ENCODE peak calls at places on chromosomes 3 and 15, in ten cellular contexts. I, N, A, M, S, P, Y, W, J and Z are unnamed samples.

GRCh38 chr3:27877122-27878011 is 155.2 kb upstream of the EOMES start:
- DNase-seq in A (peak; percentile 58), P (no peak), I (no peak), S (peak; percentile 51), M (no peak), J (no peak), W (no peak), N (no peak), Y (no peak), Z (no peak)

GRCh38 chr3:131619821-131620220 is 117.0 kb upstream of the MRPL3 start:
- DNase-seq in M (no peak), I (no peak), J (no peak), S (no peak), P (no peak), A (no peak), Y (peak; percentile 43), W (no peak), N (no peak), Z (no peak)

GRCh38 chr3:127312818-127313217 is 25.0 kb upstream of the PRR20G start:
- DNase-seq in J (no peak), I (no peak), P (no peak), M (no peak), W (no peak), A (no peak), N (no peak), Y (no peak), S (no peak), Z (no peak)

GRCh38 chr15:42992626-42993025 is 72.0 kb upstream of the TTBK2 start:
- DNase-seq in S (no peak), M (no peak), W (no peak), P (no peak), Y (no peak), I (no peak), N (no peak), J (no peak), A (no peak), Z (no peak)

GRCh38 chr15:62625421-62626033 is 417.0 kb upstream of the TPM1 start:
- DNase-seq in J (no peak), N (no peak), W (no peak), S (no peak), P (no peak), A (no peak), Y (no peak), M (no peak), I (no peak), Z (no peak)

GRCh38 chr15:64979252-64979710 is 10.4 kb downstream of the SPG21 start:
- DNase-seq in W (no peak), P (no peak), A (peak; percentile 32), M (no peak), I (no peak), Y (peak; percentile 62), S (no peak), N (no peak), J (no peak), Z (no peak)

GRCh38 chr15:66800584-66801235 is 98.7 kb downstream of the SMAD6 start:
- DNase-seq in Y (no peak), A (no peak), W (no peak), P (no peak), I (no peak), J (no peak), N (no peak), S (no peak), M (no peak), Z (no peak)

GRCh38 chr3:183253961-183254815 is 1.1 kb downstream of the B3GNT5 start:
- DNase-seq in J (peak; percentile 63), I (peak; percentile 9), P (peak; percentile 45), S (peak; percentile 62), N (no peak), Y (peak; percentile 79), A (peak; percentile 74), M (no peak), W (no peak), Z (no peak)

GRCh38 chr3:16846373-16847078 is 38.2 kb upstream of the PLCL2 start:
- DNase-seq in P (no peak), I (no peak), Y (no peak), A (no peak), N (no peak), J (no peak), W (no peak), S (peak; percentile 36), M (no peak), Z (no peak)

GRCh38 chr15:77012868-77013267 is 17.9 kb downstream of the PSTPIP1 start:
- DNase-seq in N (no peak), W (no peak), M (no peak), S (no peak), I (peak; percentile 60), P (peak; percentile 35), Y (no peak), J (no peak), A (no peak), Z (no peak)

DNA sequence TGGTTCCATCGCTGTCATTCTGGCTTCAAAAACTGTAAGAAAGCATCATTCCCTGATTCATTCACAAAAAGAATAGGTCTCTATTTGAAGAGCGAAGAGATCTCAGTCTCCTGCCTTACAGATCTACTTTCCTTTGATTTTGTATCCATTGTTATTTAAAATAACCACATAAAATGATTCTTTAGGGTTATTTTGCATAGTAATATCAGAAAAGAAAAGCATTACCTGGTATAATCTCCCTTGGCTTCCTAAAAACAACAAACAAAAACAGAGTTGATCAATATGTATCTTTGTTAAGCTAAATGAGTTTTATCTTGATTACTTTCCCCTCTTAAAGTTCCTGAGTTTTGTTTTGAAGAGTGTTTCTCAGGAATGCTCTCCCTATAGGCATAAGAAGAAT is 126.6 kb upstream of the LMOD3 start:
- DNase-seq in P (no peak), I (no peak), M (no peak), J (no peak), A (peak; percentile 24), N (no peak), Y (no peak), S (no peak), W (no peak), Z (no peak)
- H3K27ac ChIP-seq in P (peak overlapping the region; percentile 76), I (no peak overlapping the region), M (no peak overlapping the region), J (peak overlapping the region; percentile 85), A (no peak overlapping the region), N (no peak overlapping the region), Y (no peak overlapping the region), S (peak overlapping the region; percentile 67), W (no peak overlapping the region), Z (no peak overlapping the region)

DNA sequence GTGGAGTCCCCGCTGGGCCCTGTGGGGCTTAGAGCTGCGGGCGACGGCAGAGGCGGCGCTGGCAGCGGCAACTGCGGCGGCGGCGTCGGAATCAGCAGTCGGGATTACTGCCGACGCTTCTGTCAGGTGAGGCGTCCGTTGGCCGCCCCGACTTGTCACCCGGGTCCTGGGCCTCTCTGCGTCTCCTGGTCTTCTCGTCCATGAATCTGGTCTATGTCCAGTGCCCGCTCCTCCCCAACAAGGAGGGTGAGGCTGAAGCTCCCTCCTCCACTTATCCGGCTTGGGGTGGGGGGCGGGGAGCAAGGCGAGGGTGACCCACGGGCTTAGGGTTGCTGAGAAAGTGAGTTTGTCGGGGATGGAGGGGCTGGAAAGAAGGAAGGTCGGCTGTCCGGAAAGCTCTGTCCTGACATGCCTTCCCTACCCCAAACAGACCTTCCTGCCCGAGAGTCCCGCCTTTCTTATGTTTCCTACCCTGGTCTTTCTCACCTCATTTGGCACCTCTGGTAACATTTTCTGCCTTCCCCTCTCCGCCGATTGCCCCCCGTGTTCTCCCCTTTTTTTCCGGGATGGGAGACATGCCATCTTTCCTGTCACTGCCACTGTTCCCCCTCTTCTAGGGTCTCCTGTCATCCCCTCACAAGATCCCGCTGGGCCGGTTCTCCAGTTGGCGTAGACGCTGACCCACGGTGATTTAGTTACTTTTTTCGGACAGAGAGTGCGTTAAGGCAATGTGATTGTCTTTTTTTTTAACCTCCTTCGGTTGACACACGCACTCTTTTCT is 515 bp downstream of the ZNF654 start:
- DNase-seq in N (no peak), A (peak; percentile 21), I (peak; percentile 11), W (no peak), S (no peak), P (peak; percentile 15), Y (peak; percentile 47), J (peak; percentile 5), M (no peak), Z (no peak)
- H3K4me1 ChIP-seq in N (peaks cover 12% of the 10 kb centered on the region), A (peaks cover 10% of the 10 kb centered on the region), I (peaks cover 47% of the 10 kb centered on the region), W (peaks cover 15% of the 10 kb centered on the region), S (peaks cover 32% of the 10 kb centered on the region), P (peaks cover 51% of the 10 kb centered on the region), Y (peaks cover 21% of the 10 kb centered on the region), J (peaks cover 34% of the 10 kb centered on the region), M (no peaks in the 10 kb centered on the region), Z (peaks cover 59% of the 10 kb centered on the region)

GRCh38 chr3:181999314-181999713 is 287.6 kb downstream of the SOX2 start:
- DNase-seq in J (no peak), M (no peak), P (no peak), W (no peak), A (no peak), I (no peak), N (no peak), S (no peak), Y (no peak), Z (no peak)

GRCh38 chr3:182000454-182000853 is 288.7 kb downstream of the SOX2 start:
- DNase-seq in S (no peak), N (no peak), W (no peak), J (no peak), Y (peak; percentile 21), P (no peak), I (no peak), M (no peak), A (no peak), Z (no peak)

GRCh38 chr3:181998828-181999227 is 287.1 kb downstream of the SOX2 start:
- DNase-seq in J (no peak), P (no peak), N (no peak), S (no peak), I (no peak), Y (peak; percentile 76), M (no peak), W (no peak), A (no peak), Z (no peak)
- H3K27ac ChIP-seq in J (no peak overlapping the region), P (no peak overlapping the region), N (no peak overlapping the region), S (no peak overlapping the region), I (no peak overlapping the region), Y (no peak overlapping the region), M (no peak overlapping the region), W (no peak overlapping the region), A (no peak overlapping the region), Z (no peak overlapping the region)

GRCh38 chr3:33575313-33575712 is 135.1 kb upstream of the UBP1 start:
- DNase-seq in P (no peak), M (no peak), Y (no peak), W (no peak), N (no peak), I (no peak), A (no peak), S (no peak), J (no peak), Z (no peak)

GRCh38 chr3:33577588-33577987 is 137.4 kb upstream of the UBP1 start:
- DNase-seq in I (no peak), W (no peak), P (no peak), Y (peak; percentile 72), S (no peak), N (no peak), M (no peak), J (no peak), A (peak; percentile 70), Z (no peak)

GRCh38 chr3:33579181-33579510 is 138.9 kb downstream of the CLASP2 start:
- DNase-seq in Y (no peak), J (no peak), W (no peak), N (no peak), S (no peak), M (no peak), I (no peak), P (no peak), A (no peak), Z (no peak)

GRCh38 chr3:33578325-33579180 is 138.3 kb upstream of the UBP1 start:
- DNase-seq in W (no peak), I (no peak), J (no peak), M (no peak), A (peak; percentile 65), P (no peak), Y (peak; percentile 41), S (no peak), N (no peak), Z (no peak)

GRCh38 chr3:33577173-33577572 is 137.0 kb upstream of the UBP1 start:
- DNase-seq in J (no peak), I (no peak), A (no peak), W (no peak), Y (no peak), M (no peak), S (no peak), N (no peak), P (no peak), Z (no peak)
- H3K4me1 ChIP-seq in J (no peaks in the 10 kb centered on the region), I (no peaks in the 10 kb centered on the region), A (peaks cover 40% of the 10 kb centered on the region), W (peaks cover 8% of the 10 kb centered on the region), Y (peaks cover 58% of the 10 kb centered on the region), M (no peaks in the 10 kb centered on the region), S (no peaks in the 10 kb centered on the region), N (no peaks in the 10 kb centered on the region), P (no peaks in the 10 kb centered on the region), Z (no peaks in the 10 kb centered on the region)